ENCODE peak calls at places on chromosome 1, in six cellular contexts. V is anterior cingulate cortex, Q is HCT116, D is mucosa of gallbladder, P is hippocampal formation, B is SW480. X is an unnamed sample.

GRCh38 chr1:205225901-205226765 is 1.6 kb upstream of the TMCC2 start:
- DNase-seq in V (no peak), Q (no peak), D (no peak), P (no peak), B (no peak), X (no peak)

GRCh38 chr1:108045370-108045950 is 80.5 kb upstream of the VAV3 start:
- DNase-seq in V (no peak), Q (no peak), D (no peak), P (no peak), B (no peak), X (no peak)

GRCh38 chr1:150566589-150567340 is 12.6 kb downstream of the MCL1 start:
- DNase-seq in V (no peak), Q (no peak), D (no peak), P (no peak), B (no peak), X (no peak)

GRCh38 chr1:58982259-58982998 is 198.6 kb upstream of the JUN start:
- DNase-seq in V (no peak), Q (no peak), D (no peak), P (no peak), B (peak), X (no peak)

GRCh38 chr1:59845091-59845490 is 30.3 kb downstream of the HOOK1 start:
- DNase-seq in V (no peak), Q (no peak), D (no peak), P (no peak), B (no peak), X (no peak)

GRCh38 chr1:28812669-28813468 is 899 bp downstream of the OPRD1 start:
- DNase-seq in V (no peak), Q (no peak), D (no peak), P (no peak), B (no peak), X (no peak)

GRCh38 chr1:87678221-87678715 is 349.6 kb downstream of the LMO4 start:
- DNase-seq in V (no peak), Q (no peak), D (no peak), P (no peak), B (no peak), X (no peak)

GRCh38 chr1:204858381-204858821 is 12.3 kb upstream of the NFASC start:
- DNase-seq in V (no peak), Q (no peak), D (no peak), P (no peak), B (peak), X (no peak)

GRCh38 chr1:160103658-160104519 is 5.5 kb upstream of the IGSF8 start:
- DNase-seq in V (no peak), Q (no peak), D (no peak), P (peak), B (no peak), X (peak)

GRCh38 chr1:117654485-117655219 is 48.8 kb downstream of the TENT5C start:
- DNase-seq in V (no peak), Q (no peak), D (no peak), P (no peak), B (no peak), X (no peak)

GRCh38 chr1:173164178-173164577 is 43.0 kb downstream of the TNFSF4 start:
- DNase-seq in V (no peak), Q (no peak), D (no peak), P (no peak), B (no peak), X (no peak)

GRCh38 chr1:27557596-27558340 is 46.2 kb downstream of the AHDC1 start:
- DNase-seq in V (no peak), Q (peak), D (peak), P (no peak), B (peak), X (no peak)

GRCh38 chr1:75768021-75768420 is 18.0 kb upstream of the RABGGTB start:
- DNase-seq in V (no peak), Q (no peak), D (no peak), P (no peak), B (no peak), X (no peak)

GRCh38 chr1:93448292-93448982 is 519 bp downstream of the FNBP1L start:
- DNase-seq in V (no peak), Q (no peak), D (peak), P (no peak), B (peak), X (no peak)

GRCh38 chr1:53195913-53196484 is 625 bp upstream of the CPT2 start:
- DNase-seq in V (no peak), Q (no peak), D (no peak), P (no peak), B (peak), X (no peak)

GRCh38 chr1:36885537-36886441 is 148.5 kb downstream of the GRIK3 start:
- DNase-seq in V (no peak), Q (no peak), D (peak), P (no peak), B (no peak), X (no peak)

GRCh38 chr1:182998482-182998881 is 24.7 kb upstream of the LAMC1 start:
- DNase-seq in V (no peak), Q (no peak), D (no peak), P (no peak), B (no peak), X (no peak)

GRCh38 chr1:21902378-21903012 is 34.6 kb downstream of the HSPG2 start:
- DNase-seq in V (no peak), Q (no peak), D (no peak), P (no peak), B (no peak), X (no peak)

GRCh38 chr1:206557636-206558473 is 50.5 kb downstream of the RASSF5 start:
- DNase-seq in V (no peak), Q (no peak), D (peak), P (no peak), B (no peak), X (no peak)

GRCh38 chr1:207035877-207036558 is 3.5 kb upstream of the C1orf116 start:
- DNase-seq in V (no peak), Q (no peak), D (no peak), P (no peak), B (no peak), X (no peak)

GRCh38 chr1:31154632-31155215 is 85.0 kb downstream of the NKAIN1 start:
- DNase-seq in V (no peak), Q (no peak), D (peak), P (peak), B (peak), X (peak)

GRCh38 chr1:44717196-44717595 is 13.8 kb downstream of the RNU5D-1 start:
- DNase-seq in V (no peak), Q (no peak), D (no peak), P (no peak), B (no peak), X (no peak)

GRCh38 chr1:242690849-242691602 is 166.5 kb upstream of the PLD5 start:
- DNase-seq in V (no peak), Q (no peak), D (no peak), P (no peak), B (no peak), X (no peak)

GRCh38 chr1:160127865-160128523 is 12.4 kb downstream of the ATP1A2 start:
- DNase-seq in V (no peak), Q (no peak), D (no peak), P (no peak), B (peak), X (no peak)

GRCh38 chr1:234963180-234963903 is 165.3 kb downstream of the TOMM20 start:
- DNase-seq in V (no peak), Q (no peak), D (peak), P (no peak), B (peak), X (peak)

GRCh38 chr1:237316352-237316751 is 274.4 kb downstream of the RYR2 start:
- DNase-seq in V (no peak), Q (no peak), D (no peak), P (no peak), B (no peak), X (no peak)

GRCh38 chr1:19310061-19310460 is 1.9 kb downstream of the AKR7A2 start:
- DNase-seq in V (no peak), Q (no peak), D (no peak), P (no peak), B (no peak), X (no peak)

GRCh38 chr1:50969611-50970507 is at the start of gene CDKN2C:
- DNase-seq in V (no peak), Q (no peak), D (peak), P (peak), B (peak), X (peak)

GRCh38 chr1:163535807-163536206 is 214.1 kb downstream of the NUF2 start:
- DNase-seq in V (no peak), Q (peak), D (no peak), P (no peak), B (peak), X (no peak)

GRCh38 chr1:114086601-114087368 is 66.9 kb downstream of the SYT6 start:
- DNase-seq in V (no peak), Q (no peak), D (no peak), P (no peak), B (no peak), X (no peak)

GRCh38 chr1:59062743-59063142 is 234.2 kb upstream of the FGGY start:
- DNase-seq in V (no peak), Q (no peak), D (peak), P (no peak), B (no peak), X (no peak)

GRCh38 chr1:160429125-160429551 is 28.8 kb downstream of the VANGL2 start:
- DNase-seq in V (no peak), Q (no peak), D (no peak), P (no peak), B (no peak), X (no peak)

GRCh38 chr1:178168535-178168934 is 74.6 kb downstream of the RASAL2 start:
- DNase-seq in V (no peak), Q (no peak), D (no peak), P (no peak), B (no peak), X (no peak)

GRCh38 chr1:167432780-167433179 is 85.5 kb downstream of the CD247 start:
- DNase-seq in V (no peak), Q (no peak), D (no peak), P (no peak), B (no peak), X (no peak)

GRCh38 chr1:152034654-152035405 is 2.0 kb downstream of the S100A11 start:
- DNase-seq in V (no peak), Q (peak), D (peak), P (no peak), B (peak), X (no peak)